ENCODE peak calls at places on chromosomes 13 and 19, in four cellular contexts. One of them, this sample, is unnamed.

GRCh38 chr13:45749026-45749759 is 47.1 kb downstream of the CBY2 start:
- DNase-seq in NCI-H510A: no peak
- DNase-seq in GM23338: no peak
- DNase-seq in cardiac muscle cell: no peak
- DNase-seq in this sample: no peak

GRCh38 chr13:111575276-111575675 is 254.8 kb downstream of the TEX29 start:
- DNase-seq in NCI-H510A: no peak
- DNase-seq in GM23338: no peak
- DNase-seq in cardiac muscle cell: no peak
- DNase-seq in this sample: no peak

GRCh38 chr19:4369888-4370260 is 26.5 kb downstream of the MPND start:
- DNase-seq in NCI-H510A: peak; percentile 48
- DNase-seq in GM23338: peak; percentile 65
- DNase-seq in cardiac muscle cell: peak; percentile 55
- DNase-seq in this sample: peak; percentile 63

GRCh38 chr13:67036694-67037093 is 193.4 kb downstream of the PCDH9 start:
- DNase-seq in NCI-H510A: no peak
- DNase-seq in GM23338: no peak
- DNase-seq in cardiac muscle cell: no peak
- DNase-seq in this sample: no peak

GRCh38 chr19:57747472-57747807 is 825 bp downstream of the ZNF776 start:
- DNase-seq in NCI-H510A: no peak
- DNase-seq in GM23338: no peak
- DNase-seq in cardiac muscle cell: no peak
- DNase-seq in this sample: no peak

GRCh38 chr19:38043649-38044144 is 136.7 kb downstream of the SIPA1L3 start:
- DNase-seq in NCI-H510A: no peak
- DNase-seq in GM23338: no peak
- DNase-seq in cardiac muscle cell: no peak
- DNase-seq in this sample: no peak

GRCh38 chr13:26968431-26969335 is 202.9 kb downstream of the USP12 start:
- DNase-seq in NCI-H510A: no peak
- DNase-seq in GM23338: no peak
- DNase-seq in cardiac muscle cell: peak; percentile 22
- DNase-seq in this sample: no peak

GRCh38 chr19:13847900-13848677 is 28.8 kb upstream of the NANOS3 start:
- DNase-seq in NCI-H510A: no peak
- DNase-seq in GM23338: no peak
- DNase-seq in cardiac muscle cell: no peak
- DNase-seq in this sample: no peak

GRCh38 chr13:57418067-57418677 is 213.4 kb upstream of the PCDH17 start:
- DNase-seq in NCI-H510A: no peak
- DNase-seq in GM23338: no peak
- DNase-seq in cardiac muscle cell: no peak
- DNase-seq in this sample: no peak

GRCh38 chr19:8585894-8586750 is 8.9 kb upstream of the MYO1F start:
- DNase-seq in NCI-H510A: peak; percentile 11
- DNase-seq in GM23338: peak; percentile 97
- DNase-seq in cardiac muscle cell: peak; percentile 72
- DNase-seq in this sample: peak; percentile 99

GRCh38 chr19:41617941-41618730 is 8.7 kb downstream of the CEACAM4 start:
- DNase-seq in NCI-H510A: no peak
- DNase-seq in GM23338: no peak
- DNase-seq in cardiac muscle cell: no peak
- DNase-seq in this sample: peak; percentile 4

GRCh38 chr13:65911546-65912193 is 1318.5 kb downstream of the PCDH9 start:
- DNase-seq in NCI-H510A: no peak
- DNase-seq in GM23338: no peak
- DNase-seq in cardiac muscle cell: no peak
- DNase-seq in this sample: no peak

GRCh38 chr13:41981961-41982723 is 21.2 kb upstream of the VWA8 start:
- DNase-seq in NCI-H510A: no peak
- DNase-seq in GM23338: no peak
- DNase-seq in cardiac muscle cell: no peak
- DNase-seq in this sample: no peak

GRCh38 chr13:84962141-84962750 is 837.0 kb downstream of the SLITRK6 start:
- DNase-seq in NCI-H510A: no peak
- DNase-seq in GM23338: no peak
- DNase-seq in cardiac muscle cell: no peak
- DNase-seq in this sample: no peak

GRCh38 chr13:99425485-99426341 is 75.6 kb upstream of the TM9SF2 start:
- DNase-seq in NCI-H510A: no peak
- DNase-seq in GM23338: no peak
- DNase-seq in cardiac muscle cell: peak; percentile 46
- DNase-seq in this sample: no peak

GRCh38 chr13:113815151-113816058 is 48.5 kb downstream of the GAS6 start:
- DNase-seq in NCI-H510A: no peak
- DNase-seq in GM23338: no peak
- DNase-seq in cardiac muscle cell: no peak
- DNase-seq in this sample: no peak

GRCh38 chr13:30862707-30863106 is 43.4 kb upstream of the MEDAG start:
- DNase-seq in NCI-H510A: no peak
- DNase-seq in GM23338: peak; percentile 30
- DNase-seq in cardiac muscle cell: no peak
- DNase-seq in this sample: peak; percentile 22

GRCh38 chr19:47467914-47468313 is 3.8 kb downstream of the SLC8A2 start:
- DNase-seq in NCI-H510A: no peak
- DNase-seq in GM23338: peak; percentile 51
- DNase-seq in cardiac muscle cell: no peak
- DNase-seq in this sample: no peak

GRCh38 chr19:326851-327250 is 17.7 kb downstream of the MIER2 start:
- DNase-seq in NCI-H510A: no peak
- DNase-seq in GM23338: no peak
- DNase-seq in cardiac muscle cell: no peak
- DNase-seq in this sample: no peak

GRCh38 chr19:10501971-10502523 is 1.1 kb downstream of the KEAP1 start:
- DNase-seq in NCI-H510A: peak; percentile 57
- DNase-seq in GM23338: peak; percentile 58
- DNase-seq in cardiac muscle cell: peak; percentile 40
- DNase-seq in this sample: peak; percentile 45

GRCh38 chr13:32316476-32316875 is 1.2 kb downstream of the BRCA2 start:
- DNase-seq in NCI-H510A: no peak
- DNase-seq in GM23338: no peak
- DNase-seq in cardiac muscle cell: no peak
- DNase-seq in this sample: no peak

GRCh38 chr13:27117158-27117557 is 54.5 kb downstream of the USP12 start:
- DNase-seq in NCI-H510A: no peak
- DNase-seq in GM23338: no peak
- DNase-seq in cardiac muscle cell: no peak
- DNase-seq in this sample: no peak

GRCh38 chr19:5170329-5170745 is 170.3 kb downstream of the PTPRS start:
- DNase-seq in NCI-H510A: no peak
- DNase-seq in GM23338: peak; percentile 60
- DNase-seq in cardiac muscle cell: no peak
- DNase-seq in this sample: peak; percentile 82

GRCh38 chr13:33279414-33279813 is 6.1 kb downstream of the STARD13 start:
- DNase-seq in NCI-H510A: no peak
- DNase-seq in GM23338: no peak
- DNase-seq in cardiac muscle cell: no peak
- DNase-seq in this sample: no peak

GRCh38 chr19:35559281-35559659 is 4.2 kb downstream of the ATP4A start:
- DNase-seq in NCI-H510A: no peak
- DNase-seq in GM23338: peak; percentile 26
- DNase-seq in cardiac muscle cell: no peak
- DNase-seq in this sample: no peak

GRCh38 chr19:40836754-40837429 is 13.4 kb downstream of the CYP2A6 start:
- DNase-seq in NCI-H510A: no peak
- DNase-seq in GM23338: no peak
- DNase-seq in cardiac muscle cell: no peak
- DNase-seq in this sample: no peak

GRCh38 chr19:52922841-52923781 is at the start of gene ZNF888:
- DNase-seq in NCI-H510A: no peak
- DNase-seq in GM23338: peak; percentile 91
- DNase-seq in cardiac muscle cell: peak; percentile 91
- DNase-seq in this sample: peak; percentile 93

GRCh38 chr19:35995655-35995993 is 636 bp downstream of the SDHAF1 start:
- DNase-seq in NCI-H510A: peak; percentile 14
- DNase-seq in GM23338: peak; percentile 85
- DNase-seq in cardiac muscle cell: peak; percentile 65
- DNase-seq in this sample: peak; percentile 76

GRCh38 chr19:38081547-38082255 is 142.3 kb downstream of the DPF1 start:
- DNase-seq in NCI-H510A: no peak
- DNase-seq in GM23338: no peak
- DNase-seq in cardiac muscle cell: no peak
- DNase-seq in this sample: no peak

GRCh38 chr13:107581009-107581408 is 634.3 kb downstream of the LIG4 start:
- DNase-seq in NCI-H510A: no peak
- DNase-seq in GM23338: peak; percentile 15
- DNase-seq in cardiac muscle cell: no peak
- DNase-seq in this sample: no peak

This sample was measured in WTC11.